ENCODE peak calls at places on chromosomes 12 and 14, in seven cellular contexts. I is neuronal stem cell, A is IMR-90, E is mesendoderm, K is H9, O is mesenchymal stem cell, N is H1. G is an unnamed sample.

GRCh38 chr14:91373591-91374245 is 43.9 kb downstream of the CCDC88C start:
- DNase-seq in I (no peak), A (no peak), E (no peak), K (no peak), O (no peak), N (no peak), G (no peak)

GRCh38 chr12:85642810-85643209 is 193.4 kb downstream of the RASSF9 start:
- DNase-seq in I (no peak), A (peak; percentile 78), E (peak; percentile 63), K (no peak), O (peak; percentile 79), N (no peak), G (peak; percentile 8)

GRCh38 chr14:50023671-50024490 is 92.5 kb downstream of the VCPKMT start:
- DNase-seq in I (no peak), A (peak; percentile 89), E (no peak), K (no peak), O (peak; percentile 71), N (no peak), G (no peak)

GRCh38 chr14:103123128-103123633 is at the start of gene TNFAIP2:
- DNase-seq in I (no peak), A (no peak), E (peak; percentile 77), K (peak; percentile 82), O (peak; percentile 63), N (peak; percentile 83), G (peak; percentile 61)

GRCh38 chr14:61568572-61569011 is 126.7 kb upstream of the HIF1A start:
- DNase-seq in I (no peak), A (no peak), E (peak; percentile 71), K (peak; percentile 72), O (no peak), N (peak; percentile 76), G (peak; percentile 82)

GRCh38 chr14:104316121-104316722 is 177.8 kb downstream of the KIF26A start:
- DNase-seq in I (no peak), A (no peak), E (no peak), K (no peak), O (no peak), N (no peak), G (no peak)

GRCh38 chr14:96424104-96424989 is 32.4 kb downstream of the AK7 start:
- DNase-seq in I (peak; percentile 61), A (peak; percentile 74), E (peak; percentile 69), K (no peak), O (peak; percentile 76), N (no peak), G (peak; percentile 38)

GRCh38 chr12:123046431-123046830 is 66.0 kb downstream of the ARL6IP4 start:
- DNase-seq in I (no peak), A (no peak), E (no peak), K (no peak), O (no peak), N (no peak), G (no peak)

GRCh38 chr12:116821291-116821690 is 60.0 kb downstream of the HRK start:
- DNase-seq in I (no peak), A (no peak), E (no peak), K (peak; percentile 57), O (no peak), N (no peak), G (no peak)

GRCh38 chr12:7322599-7322998 is 18.7 kb downstream of the ACSM4 start:
- DNase-seq in I (no peak), A (no peak), E (no peak), K (no peak), O (no peak), N (no peak), G (no peak)

GRCh38 chr12:44972746-44973421 is 78.0 kb downstream of the DBX2 start:
- DNase-seq in I (peak; percentile 33), A (no peak), E (peak; percentile 69), K (peak; percentile 67), O (peak; percentile 0), N (no peak), G (no peak)

GRCh38 chr12:122200541-122201175 is 2.9 kb upstream of the B3GNT4 start:
- DNase-seq in I (no peak), A (no peak), E (no peak), K (peak; percentile 61), O (no peak), N (no peak), G (no peak)

GRCh38 chr12:95990136-95990535 is 6.0 kb downstream of the HAL start:
- DNase-seq in I (no peak), A (no peak), E (no peak), K (no peak), O (no peak), N (no peak), G (no peak)

GRCh38 chr14:48614003-48614402 is 938.6 kb upstream of the MDGA2 start:
- DNase-seq in I (no peak), A (peak; percentile 16), E (no peak), K (no peak), O (no peak), N (no peak), G (no peak)

GRCh38 chr12:80830533-80831088 is 107.1 kb downstream of the LIN7A start:
- DNase-seq in I (no peak), A (no peak), E (peak; percentile 25), K (no peak), O (no peak), N (no peak), G (no peak)

GRCh38 chr12:111412830-111413441 is 7.2 kb downstream of the SH2B3 start:
- DNase-seq in I (no peak), A (no peak), E (no peak), K (no peak), O (no peak), N (no peak), G (no peak)

GRCh38 chr14:22854963-22855724 is 16.4 kb upstream of the LRP10 start:
- DNase-seq in I (no peak), A (no peak), E (no peak), K (no peak), O (no peak), N (no peak), G (no peak)

GRCh38 chr12:5499566-5500325 is 67.8 kb downstream of the NTF3 start:
- DNase-seq in I (no peak), A (peak; percentile 97), E (no peak), K (no peak), O (peak; percentile 96), N (no peak), G (no peak)

GRCh38 chr14:37062191-37062803 is 110.1 kb downstream of the SLC25A21 start:
- DNase-seq in I (no peak), A (no peak), E (no peak), K (no peak), O (no peak), N (no peak), G (no peak)

GRCh38 chr14:23828611-23829010 is 125.0 kb upstream of the DHRS4 start:
- DNase-seq in I (no peak), A (no peak), E (no peak), K (no peak), O (no peak), N (no peak), G (no peak)

GRCh38 chr12:96773031-96773430 is 134.0 kb upstream of the NEDD1 start:
- DNase-seq in I (no peak), A (no peak), E (no peak), K (no peak), O (no peak), N (no peak), G (no peak)

GRCh38 chr12:10366875-10367274 is 23.0 kb downstream of the KLRK1 start:
- DNase-seq in I (no peak), A (no peak), E (peak; percentile 49), K (no peak), O (peak; percentile 40), N (no peak), G (no peak)

GRCh38 chr12:126493366-126494108 is 1428.3 kb downstream of the AACS start:
- DNase-seq in I (no peak), A (no peak), E (peak; percentile 47), K (no peak), O (no peak), N (no peak), G (peak; percentile 55)

GRCh38 chr14:55686713-55687112 is 106.7 kb downstream of the KTN1 start:
- DNase-seq in I (no peak), A (no peak), E (no peak), K (no peak), O (no peak), N (no peak), G (no peak)

GRCh38 chr12:15045451-15045850 is 72.6 kb downstream of the PDE6H start:
- DNase-seq in I (no peak), A (no peak), E (no peak), K (no peak), O (no peak), N (no peak), G (no peak)
- H3K27ac ChIP-seq in I (no peak overlapping the region), A (no peak overlapping the region), E (no peak overlapping the region), K (no peak overlapping the region), O (no peak overlapping the region), N (no peak overlapping the region), G (no peak overlapping the region)

DNA sequence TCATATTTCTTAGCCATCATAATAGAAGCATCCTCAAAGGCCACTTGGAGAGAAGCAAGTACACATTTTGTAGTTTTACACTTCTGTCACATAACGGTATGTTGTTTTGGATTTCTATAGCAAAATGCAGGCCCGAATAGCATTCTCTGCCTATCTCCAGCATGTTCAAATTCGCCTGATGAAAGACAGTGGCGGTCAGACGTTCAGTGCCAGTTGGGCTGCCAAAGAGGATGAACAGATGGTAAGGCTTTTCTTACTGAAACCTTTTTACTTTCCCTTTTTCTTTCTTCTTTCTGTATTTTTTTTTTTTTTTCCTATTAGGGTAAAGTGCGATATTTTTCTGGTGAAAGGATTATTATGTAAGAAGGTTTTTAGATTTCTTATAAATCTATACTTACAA is 110.6 kb downstream of the TTLL5 start:
- DNase-seq in I (no peak), A (no peak), E (no peak), K (no peak), O (no peak), N (no peak), G (no peak)
- H3K4me2 ChIP-seq in I (no peak overlapping the region), A (no peak overlapping the region), E (no peak overlapping the region), K (no peak overlapping the region), O (no peak overlapping the region), N (no peak overlapping the region), G (no peak overlapping the region)

GRCh38 chr14:100435459-100435858 is 112.3 kb downstream of the SLC25A47 start:
- DNase-seq in I (no peak), A (no peak), E (no peak), K (no peak), O (no peak), N (no peak), G (no peak)

GRCh38 chr14:100433428-100433814 is 110.3 kb downstream of the SLC25A47 start:
- DNase-seq in I (no peak), A (no peak), E (no peak), K (no peak), O (no peak), N (no peak), G (no peak)

GRCh38 chr14:100434033-100434601 is 111.0 kb downstream of the SLC25A47 start:
- DNase-seq in I (no peak), A (no peak), E (no peak), K (no peak), O (no peak), N (no peak), G (peak; percentile 10)

GRCh38 chr14:100436745-100437406 is 113.7 kb downstream of the SLC25A47 start:
- DNase-seq in I (no peak), A (no peak), E (no peak), K (no peak), O (no peak), N (no peak), G (no peak)

GRCh38 chr14:100434911-100435455 is 111.8 kb downstream of the SLC25A47 start:
- DNase-seq in I (no peak), A (no peak), E (no peak), K (no peak), O (no peak), N (no peak), G (no peak)
- H3K23ac ChIP-seq in I (no peak overlapping the region), A (no peak overlapping the region), E (no peak overlapping the region), K (no peak overlapping the region), O (no peak overlapping the region), N (no peak overlapping the region), G (no peak overlapping the region)

GRCh38 chr12:67541625-67541991 is 106.9 kb upstream of the DYRK2 start:
- DNase-seq in I (no peak), A (no peak), E (no peak), K (no peak), O (no peak), N (no peak), G (no peak)
- H3K27ac ChIP-seq in I (no peak overlapping the region), A (no peak overlapping the region), E (no peak overlapping the region), K (no peak overlapping the region), O (no peak overlapping the region), N (no peak overlapping the region), G (no peak overlapping the region)